ENCODE peak calls at places on chromosomes 11 and 22, in six cellular contexts. One of them, this sample, is unnamed.

GRCh38 chr11:119108857-119109221 is 1.7 kb downstream of the C2CD2L start:
- DNase-seq in HL-60: no peak
- DNase-seq in body of pancreas: no peak
- DNase-seq in heart left ventricle: no peak
- DNase-seq in breast epithelium: no peak
- DNase-seq in PC-3: no peak
- DNase-seq in this sample: no peak

GRCh38 chr22:33467067-33467466 is 408.9 kb upstream of the SYN3 start:
- DNase-seq in PC-3: no peak
- DNase-seq in body of pancreas: no peak
- DNase-seq in heart left ventricle: no peak
- DNase-seq in HL-60: no peak
- DNase-seq in breast epithelium: no peak
- DNase-seq in this sample: no peak

GRCh38 chr11:85759915-85760314 is 51.0 kb downstream of the SYTL2 start:
- DNase-seq in body of pancreas: no peak
- DNase-seq in heart left ventricle: no peak
- DNase-seq in HL-60: no peak
- DNase-seq in breast epithelium: no peak
- DNase-seq in PC-3: peak; percentile 90
- DNase-seq in this sample: no peak

GRCh38 chr11:125959511-125959910 is 13.7 kb downstream of the VSIG10L2 start:
- DNase-seq in breast epithelium: no peak
- DNase-seq in HL-60: no peak
- DNase-seq in heart left ventricle: no peak
- DNase-seq in body of pancreas: no peak
- DNase-seq in PC-3: no peak
- DNase-seq in this sample: no peak

GRCh38 chr11:124069429-124070401 is 28.6 kb upstream of the OR10G7 start:
- DNase-seq in heart left ventricle: no peak
- DNase-seq in breast epithelium: no peak
- DNase-seq in PC-3: peak; percentile 63
- DNase-seq in body of pancreas: peak; percentile 33
- DNase-seq in HL-60: peak; percentile 62
- DNase-seq in this sample: no peak

GRCh38 chr22:48105254-48105653 is 1342.8 kb downstream of the TBC1D22A start:
- DNase-seq in body of pancreas: no peak
- DNase-seq in HL-60: no peak
- DNase-seq in PC-3: no peak
- DNase-seq in breast epithelium: no peak
- DNase-seq in heart left ventricle: no peak
- DNase-seq in this sample: no peak

GRCh38 chr11:76628408-76628947 is 42.1 kb downstream of the LRRC32 start:
- DNase-seq in PC-3: no peak
- DNase-seq in breast epithelium: no peak
- DNase-seq in body of pancreas: no peak
- DNase-seq in HL-60: no peak
- DNase-seq in heart left ventricle: no peak
- DNase-seq in this sample: no peak

GRCh38 chr11:6216501-6216900 is 11.1 kb downstream of the C11orf42 start:
- DNase-seq in heart left ventricle: no peak
- DNase-seq in body of pancreas: no peak
- DNase-seq in breast epithelium: no peak
- DNase-seq in HL-60: no peak
- DNase-seq in PC-3: no peak
- DNase-seq in this sample: no peak

GRCh38 chr11:29676993-29677392 is 339.8 kb downstream of the KCNA4 start:
- DNase-seq in heart left ventricle: no peak
- DNase-seq in HL-60: no peak
- DNase-seq in PC-3: no peak
- DNase-seq in breast epithelium: no peak
- DNase-seq in body of pancreas: no peak
- DNase-seq in this sample: no peak

GRCh38 chr11:17563248-17563647 is 16.2 kb downstream of the OTOG start:
- DNase-seq in body of pancreas: no peak
- DNase-seq in heart left ventricle: no peak
- DNase-seq in PC-3: peak; percentile 21
- DNase-seq in breast epithelium: no peak
- DNase-seq in HL-60: peak; percentile 29
- DNase-seq in this sample: no peak

GRCh38 chr11:112229746-112230433 is 3.7 kb downstream of the PTS start:
- DNase-seq in breast epithelium: no peak
- DNase-seq in HL-60: no peak
- DNase-seq in PC-3: no peak
- DNase-seq in body of pancreas: no peak
- DNase-seq in heart left ventricle: no peak
- DNase-seq in this sample: no peak

GRCh38 chr22:19419464-19420178 is 11.9 kb downstream of the HIRA start:
- DNase-seq in breast epithelium: no peak
- DNase-seq in heart left ventricle: no peak
- DNase-seq in HL-60: peak; percentile 73
- DNase-seq in PC-3: no peak
- DNase-seq in body of pancreas: no peak
- DNase-seq in this sample: no peak

GRCh38 chr11:112627588-112628045 is 333.6 kb upstream of the NCAM1 start:
- DNase-seq in heart left ventricle: no peak
- DNase-seq in breast epithelium: no peak
- DNase-seq in PC-3: no peak
- DNase-seq in HL-60: no peak
- DNase-seq in body of pancreas: no peak
- DNase-seq in this sample: no peak

GRCh38 chr11:113697798-113698407 is 8.2 kb downstream of the TMPRSS5 start:
- DNase-seq in body of pancreas: no peak
- DNase-seq in HL-60: no peak
- DNase-seq in heart left ventricle: no peak
- DNase-seq in PC-3: peak; percentile 82
- DNase-seq in breast epithelium: no peak
- DNase-seq in this sample: no peak

GRCh38 chr11:107385361-107385982 is 72.2 kb downstream of the CWF19L2 start:
- DNase-seq in HL-60: no peak
- DNase-seq in breast epithelium: no peak
- DNase-seq in PC-3: peak; percentile 95
- DNase-seq in body of pancreas: no peak
- DNase-seq in heart left ventricle: no peak
- DNase-seq in this sample: no peak

GRCh38 chr11:96052921-96053631 is 129.2 kb upstream of the MTMR2 start:
- DNase-seq in breast epithelium: no peak
- DNase-seq in body of pancreas: no peak
- DNase-seq in heart left ventricle: no peak
- DNase-seq in HL-60: peak; percentile 25
- DNase-seq in PC-3: peak; percentile 71
- DNase-seq in this sample: no peak

GRCh38 chr11:124669193-124669592 is 4.3 kb downstream of the SIAE start:
- DNase-seq in HL-60: peak; percentile 39
- DNase-seq in PC-3: peak; percentile 76
- DNase-seq in heart left ventricle: no peak
- DNase-seq in breast epithelium: no peak
- DNase-seq in body of pancreas: peak; percentile 43
- DNase-seq in this sample: no peak

GRCh38 chr11:129252621-129253020 is 60.5 kb upstream of the ARHGAP32 start:
- DNase-seq in heart left ventricle: no peak
- DNase-seq in PC-3: no peak
- DNase-seq in breast epithelium: no peak
- DNase-seq in body of pancreas: no peak
- DNase-seq in HL-60: no peak
- DNase-seq in this sample: no peak

GRCh38 chr11:2530131-2530854 is 85.5 kb downstream of the KCNQ1 start:
- DNase-seq in breast epithelium: no peak
- DNase-seq in HL-60: no peak
- DNase-seq in body of pancreas: peak; percentile 14
- DNase-seq in heart left ventricle: peak; percentile 25
- DNase-seq in PC-3: no peak
- DNase-seq in this sample: no peak

GRCh38 chr11:127895776-127896175 is 691.6 kb downstream of the ETS1 start:
- DNase-seq in body of pancreas: no peak
- DNase-seq in heart left ventricle: no peak
- DNase-seq in PC-3: peak; percentile 9
- DNase-seq in breast epithelium: no peak
- DNase-seq in HL-60: no peak
- DNase-seq in this sample: no peak

GRCh38 chr11:66956689-66957290 is 1.4 kb downstream of the PC start:
- DNase-seq in body of pancreas: no peak
- DNase-seq in PC-3: no peak
- DNase-seq in heart left ventricle: peak; percentile 40
- DNase-seq in breast epithelium: peak; percentile 56
- DNase-seq in HL-60: peak; percentile 26
- DNase-seq in this sample: no peak

GRCh38 chr11:46119053-46119351 is 2.3 kb downstream of the PHF21A start:
- DNase-seq in breast epithelium: no peak
- DNase-seq in heart left ventricle: no peak
- DNase-seq in HL-60: no peak
- DNase-seq in PC-3: no peak
- DNase-seq in body of pancreas: no peak
- DNase-seq in this sample: no peak

GRCh38 chr11:36372101-36372767 is 76.1 kb downstream of the PRR5L start:
- DNase-seq in PC-3: peak; percentile 66
- DNase-seq in HL-60: no peak
- DNase-seq in heart left ventricle: no peak
- DNase-seq in body of pancreas: no peak
- DNase-seq in breast epithelium: no peak
- DNase-seq in this sample: no peak

DNA sequence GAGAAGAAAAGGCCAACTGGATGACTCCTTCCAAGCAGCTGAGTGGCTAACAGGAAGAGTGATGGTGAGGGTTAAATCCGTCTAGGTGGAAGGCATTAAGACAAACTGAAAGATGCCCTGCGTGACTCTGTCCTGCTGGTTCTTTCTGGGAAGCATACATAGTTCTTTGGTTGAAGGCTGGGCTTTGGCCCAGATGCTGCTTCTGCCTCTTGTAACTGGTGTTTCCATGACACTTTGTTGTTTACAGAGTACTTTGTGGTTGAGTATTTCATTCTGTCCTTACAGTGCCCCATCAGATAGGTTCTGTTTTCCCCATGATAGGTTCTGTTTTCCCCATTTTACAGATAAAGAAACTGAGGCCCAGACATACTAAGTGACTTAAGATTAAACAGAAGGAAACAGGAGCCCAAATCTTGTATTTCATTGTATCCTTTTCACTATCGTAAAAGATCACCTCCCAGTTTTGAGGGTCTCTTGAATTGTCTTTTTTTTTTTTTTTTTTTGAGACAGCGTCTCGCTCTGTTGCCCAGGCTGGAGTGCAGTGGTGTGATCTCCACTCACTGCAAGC is 124.3 kb upstream of the RASSF10 start:
- DNase-seq in PC-3: no peak
- DNase-seq in breast epithelium: no peak
- DNase-seq in HL-60: no peak
- DNase-seq in heart left ventricle: no peak
- DNase-seq in body of pancreas: no peak
- DNase-seq in this sample: no peak
- H3K27ac ChIP-seq in PC-3: no peak overlapping the region
- H3K27ac ChIP-seq in breast epithelium: no peak overlapping the region
- H3K27ac ChIP-seq in HL-60: no peak overlapping the region
- H3K27ac ChIP-seq in heart left ventricle: no peak overlapping the region
- H3K27ac ChIP-seq in body of pancreas: no peak overlapping the region
- H3K27ac ChIP-seq in this sample: no peak overlapping the region

DNA sequence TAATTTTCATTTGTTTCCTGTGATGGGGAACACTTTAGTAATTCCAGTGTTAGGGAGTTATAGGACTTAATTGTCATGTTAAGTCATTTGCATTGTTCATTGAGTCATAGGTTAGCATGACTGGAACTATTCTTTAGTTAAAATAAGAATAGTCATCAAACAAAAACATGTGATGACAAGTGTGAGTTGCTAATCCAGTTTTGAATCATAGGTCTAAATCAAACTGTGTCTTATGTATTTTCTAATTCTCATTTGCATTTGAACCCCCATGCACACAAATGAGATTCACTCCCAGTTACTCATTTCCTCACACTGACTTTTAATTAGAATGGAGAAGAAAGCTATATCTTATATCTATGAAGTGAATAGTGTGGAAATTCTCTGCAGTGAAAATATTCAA is 405.6 kb downstream of the LRRC4C start:
- DNase-seq in heart left ventricle: no peak
- DNase-seq in PC-3: peak; percentile 12
- DNase-seq in body of pancreas: no peak
- DNase-seq in HL-60: no peak
- DNase-seq in breast epithelium: no peak
- DNase-seq in this sample: no peak
- H3K27ac ChIP-seq in heart left ventricle: no peak overlapping the region
- H3K27ac ChIP-seq in PC-3: no peak overlapping the region
- H3K27ac ChIP-seq in body of pancreas: no peak overlapping the region
- H3K27ac ChIP-seq in HL-60: no peak overlapping the region
- H3K27ac ChIP-seq in breast epithelium: no peak overlapping the region
- H3K27ac ChIP-seq in this sample: no peak overlapping the region

GRCh38 chr22:35971418-35972119 is 57.1 kb downstream of the RBFOX2 start:
- DNase-seq in PC-3: no peak
- DNase-seq in breast epithelium: peak; percentile 33
- DNase-seq in HL-60: no peak
- DNase-seq in body of pancreas: no peak
- DNase-seq in heart left ventricle: peak; percentile 32
- DNase-seq in this sample: no peak
- H3K27ac ChIP-seq in PC-3: no peak overlapping the region
- H3K27ac ChIP-seq in breast epithelium: peak overlapping the region; percentile 76
- H3K27ac ChIP-seq in HL-60: no peak overlapping the region
- H3K27ac ChIP-seq in body of pancreas: no peak overlapping the region
- H3K27ac ChIP-seq in heart left ventricle: peak overlapping the region; percentile 59
- H3K27ac ChIP-seq in this sample: no peak overlapping the region

GRCh38 chr11:8386134-8386864 is 122.6 kb upstream of the LMO1 start:
- DNase-seq in PC-3: no peak
- DNase-seq in HL-60: no peak
- DNase-seq in body of pancreas: no peak
- DNase-seq in breast epithelium: no peak
- DNase-seq in heart left ventricle: no peak
- DNase-seq in this sample: no peak

GRCh38 chr11:8383627-8384026 is 119.9 kb upstream of the LMO1 start:
- DNase-seq in HL-60: no peak
- DNase-seq in breast epithelium: peak; percentile 1
- DNase-seq in heart left ventricle: no peak
- DNase-seq in body of pancreas: no peak
- DNase-seq in PC-3: no peak
- DNase-seq in this sample: no peak

GRCh38 chr11:8383227-8383626 is 119.5 kb upstream of the LMO1 start:
- DNase-seq in body of pancreas: no peak
- DNase-seq in HL-60: no peak
- DNase-seq in heart left ventricle: no peak
- DNase-seq in PC-3: no peak
- DNase-seq in breast epithelium: no peak
- DNase-seq in this sample: no peak

GRCh38 chr11:8382436-8383053 is 118.9 kb upstream of the LMO1 start:
- DNase-seq in PC-3: peak; percentile 24
- DNase-seq in body of pancreas: no peak
- DNase-seq in HL-60: no peak
- DNase-seq in breast epithelium: peak; percentile 3
- DNase-seq in heart left ventricle: no peak
- DNase-seq in this sample: no peak

DNA sequence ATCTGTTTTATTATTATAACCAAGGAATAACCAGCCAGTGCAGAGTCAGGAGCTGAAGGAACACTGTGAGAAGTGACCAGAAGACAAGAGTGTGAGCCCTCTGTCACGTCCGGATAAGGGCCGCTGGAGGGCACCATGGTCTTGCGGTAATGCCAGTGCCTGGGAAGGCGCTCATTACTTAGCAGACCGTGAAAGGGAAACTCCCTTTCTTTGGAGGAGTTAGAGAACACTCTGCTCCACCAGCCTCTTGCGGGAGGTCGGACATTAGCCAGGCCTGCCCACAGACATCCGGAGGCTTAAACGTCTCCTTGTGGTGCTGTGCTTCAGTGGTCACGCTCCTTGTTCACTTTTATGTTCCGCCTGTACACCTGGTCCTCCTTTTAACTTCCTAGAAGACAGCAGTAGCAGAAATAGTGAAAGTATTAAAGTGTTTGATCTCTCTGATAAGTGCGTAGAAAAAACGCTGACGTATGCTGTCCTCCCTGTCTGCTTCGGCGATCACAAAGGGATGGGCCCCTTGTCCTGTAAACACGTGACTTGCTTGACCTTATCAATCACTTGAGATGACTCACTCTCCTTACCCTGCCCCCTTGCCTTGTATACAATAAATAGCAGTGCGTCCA is 120.6 kb upstream of the LMO1 start:
- DNase-seq in HL-60: peak; percentile 64
- DNase-seq in PC-3: peak; percentile 23
- DNase-seq in body of pancreas: peak; percentile 50
- DNase-seq in heart left ventricle: no peak
- DNase-seq in breast epithelium: peak; percentile 15
- DNase-seq in this sample: no peak
- H3K27ac ChIP-seq in HL-60: no peak overlapping the region
- H3K27ac ChIP-seq in PC-3: no peak overlapping the region
- H3K27ac ChIP-seq in body of pancreas: no peak overlapping the region
- H3K27ac ChIP-seq in heart left ventricle: no peak overlapping the region
- H3K27ac ChIP-seq in breast epithelium: no peak overlapping the region
- H3K27ac ChIP-seq in this sample: no peak overlapping the region

This sample was measured in effector memory CD4-positive, alpha-beta T cell.